ENCODE peak calls at places on chromosomes 11 and 22, in four cellular contexts. A is aorta; Z is CD8-positive, alpha-beta T cell; J is tibial nerve. P is an unnamed sample. For H3K27me3, the result is how much of the 10 kb centered on the place peaks cover.

GRCh38 chr22:29080061-29080975 is 7.5 kb downstream of the KREMEN1 start:
- DNase-seq in J (peak), Z (no peak), A (no peak), P (no peak)

GRCh38 chr11:68397256-68397655 is 63.3 kb upstream of the PPP6R3 start:
- DNase-seq in J (no peak), Z (no peak), A (no peak), P (no peak)

GRCh38 chr11:15199693-15200092 is 85.0 kb downstream of the INSC start:
- DNase-seq in Z (no peak), A (peak), J (no peak), P (no peak)

GRCh38 chr11:14446701-14447169 is 52.9 kb downstream of the COPB1 start:
- DNase-seq in Z (no peak), J (no peak), A (no peak), P (peak)

GRCh38 chr11:46246514-46246913 is 30.9 kb upstream of the CREB3L1 start:
- DNase-seq in Z (no peak), A (no peak), J (no peak), P (no peak)

GRCh38 chr11:125304876-125305275 is 140.3 kb downstream of the PKNOX2 start:
- DNase-seq in Z (no peak), J (no peak), A (no peak), P (no peak)

GRCh38 chr11:20647976-20648565 is 21.3 kb upstream of the NELL1 start:
- DNase-seq in J (peak), Z (peak), A (no peak), P (peak)

GRCh38 chr11:830295-831131 is 2.2 kb upstream of the CD151 start:
- DNase-seq in Z (peak), A (peak), J (no peak), P (no peak)

GRCh38 chr22:37158963-37159290 is 9.2 kb upstream of the IL2RB start:
- DNase-seq in A (no peak), J (no peak), Z (no peak), P (no peak)

GRCh38 chr11:68115285-68115684 is 5.9 kb downstream of the CHKA start:
- DNase-seq in A (no peak), Z (no peak), J (no peak), P (no peak)

GRCh38 chr11:79381036-79381435 is 59.8 kb downstream of the TENM4 start:
- DNase-seq in A (no peak), Z (no peak), J (no peak), P (no peak)

GRCh38 chr11:62336949-62337681 is at the start of gene ASRGL1:
- DNase-seq in J (peak), A (peak), Z (peak), P (no peak)

GRCh38 chr11:68355471-68355870 is 43.1 kb downstream of the LRP5 start:
- DNase-seq in A (no peak), J (no peak), Z (no peak), P (no peak)

GRCh38 chr11:111886844-111887243 is 7.5 kb downstream of the CFAP68 start:
- DNase-seq in Z (no peak), A (no peak), J (no peak), P (no peak)

GRCh38 chr11:116930177-116930576 is 92.8 kb upstream of the APOA1 start:
- DNase-seq in J (no peak), A (no peak), Z (peak), P (no peak)

GRCh38 chr22:50031189-50032091 is 18.9 kb upstream of the IL17REL start:
- DNase-seq in J (no peak), Z (no peak), A (peak), P (no peak)
- H3K27me3 ChIP-seq in J (under half), Z (under half), A (under half), P (under half)

GRCh38 chr11:101477926-101478325 is 105.9 kb downstream of the TRPC6 start:
- DNase-seq in A (no peak), Z (no peak), J (no peak), P (no peak)
- H3K4me3 ChIP-seq in A (no peak), Z (no peak), J (no peak), P (no peak)

DNA sequence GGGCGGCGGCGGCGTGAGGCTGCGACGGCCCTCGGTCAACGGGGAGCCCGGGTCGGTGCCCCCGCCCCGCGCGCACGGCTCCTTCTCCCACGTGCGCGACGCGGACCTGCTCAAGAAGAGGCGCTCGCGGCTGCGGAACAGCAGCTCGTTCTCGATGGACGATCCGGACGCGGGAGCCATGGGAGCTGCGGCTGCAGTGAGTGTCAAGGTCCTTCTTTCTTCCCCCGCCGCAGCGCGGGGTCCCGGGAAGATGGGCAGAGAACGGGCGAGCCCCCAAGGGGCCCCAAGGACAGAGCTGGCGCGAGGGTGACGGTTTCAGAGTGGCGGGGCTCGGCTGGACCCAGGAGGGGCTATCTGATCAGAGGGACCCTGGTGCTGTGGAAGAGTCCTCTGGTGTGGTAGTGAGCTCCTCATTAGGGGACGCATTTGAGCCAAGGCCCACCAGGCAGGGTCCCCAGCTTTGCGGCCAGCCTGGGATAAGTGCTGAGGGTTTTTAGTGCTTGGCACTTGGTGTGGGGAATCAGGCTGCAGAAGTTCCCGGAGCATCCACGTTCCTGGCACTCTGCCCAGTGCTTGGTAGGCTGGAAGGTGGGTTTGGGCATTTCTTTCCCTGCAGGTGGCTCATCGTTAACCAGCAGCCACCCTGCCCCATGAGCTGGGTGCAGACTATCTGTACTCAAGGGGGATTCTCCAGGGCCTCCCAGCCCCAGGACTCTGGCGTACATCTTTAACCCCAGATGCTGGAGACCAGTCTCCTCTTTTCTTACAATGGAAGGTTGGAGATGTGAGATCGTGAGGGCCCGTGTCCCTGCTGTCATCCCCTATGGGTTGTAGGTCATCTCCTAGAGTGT is 9.8 kb downstream of the EHBP1L1 start:
- DNase-seq in Z (no peak), J (no peak), A (no peak), P (no peak)
- H3K27me3 ChIP-seq in Z (under half), J (under half), A (under half), P (under half)

GRCh38 chr11:128716231-128716630 is 22.4 kb downstream of the FLI1 start:
- DNase-seq in A (no peak), Z (no peak), J (no peak), P (no peak)

GRCh38 chr11:128716661-128717210 is 22.9 kb downstream of the FLI1 start:
- DNase-seq in A (no peak), J (no peak), Z (no peak), P (no peak)

GRCh38 chr11:128714121-128714520 is 20.2 kb downstream of the FLI1 start:
- DNase-seq in J (no peak), Z (no peak), A (no peak), P (no peak)

GRCh38 chr11:128714881-128715280 is 21.0 kb downstream of the FLI1 start:
- DNase-seq in A (no peak), Z (no peak), J (no peak), P (peak)

DNA sequence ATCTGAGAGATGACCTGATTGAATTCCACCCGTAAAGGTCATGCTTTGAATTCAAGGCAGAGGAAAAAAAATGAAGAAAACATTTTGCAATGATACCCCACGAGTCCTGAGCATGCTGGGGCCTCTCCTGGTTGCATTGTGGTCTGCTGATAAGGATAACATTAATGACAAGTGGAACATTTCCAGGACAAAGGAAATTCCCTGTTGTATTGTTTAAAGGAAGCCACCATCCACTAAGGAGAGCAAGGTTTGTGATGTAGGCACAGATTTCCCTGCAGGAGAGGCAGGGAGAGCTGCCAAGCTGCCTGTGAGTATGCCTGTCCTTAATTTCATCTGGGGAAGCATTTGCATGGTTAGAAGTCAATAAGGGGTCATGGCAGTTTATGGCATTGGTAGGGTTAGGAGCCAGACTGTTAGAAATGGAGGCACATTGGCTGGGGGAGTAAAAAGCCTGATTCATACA is 21.9 kb downstream of the FLI1 start:
- DNase-seq in A (no peak), Z (no peak), J (no peak), P (no peak)
- H3K4me3 ChIP-seq in A (no peak), Z (no peak), J (no peak), P (no peak)

GRCh38 chr22:27399161-27399560 is 402.4 kb downstream of the MN1 start:
- DNase-seq in Z (no peak), J (no peak), A (no peak), P (no peak)
- H3K27me3 ChIP-seq in Z (under half), J (under half), A (under half), P (under half)

DNA sequence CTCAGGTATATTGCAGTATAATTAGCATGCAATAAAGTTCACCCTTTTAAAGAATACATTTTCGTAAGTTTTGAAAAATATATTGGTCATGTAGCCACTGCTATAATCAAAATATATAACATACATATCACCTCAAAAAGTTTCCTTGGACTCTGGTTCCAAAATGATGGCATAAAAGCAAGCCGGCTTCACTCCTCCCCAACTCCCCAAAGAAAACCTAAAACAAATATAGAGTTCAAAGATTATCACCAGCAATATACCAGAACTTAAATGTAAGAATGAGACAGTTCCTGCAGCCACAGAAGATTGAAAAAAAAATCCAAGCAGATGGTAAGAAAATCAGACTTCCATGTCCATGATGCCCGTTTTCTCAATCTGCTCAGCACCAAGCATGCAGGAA is 104.3 kb downstream of the APIP start:
- DNase-seq in J (no peak), Z (no peak), A (no peak), P (no peak)
- H3K4me3 ChIP-seq in J (no peak), Z (no peak), A (no peak), P (no peak)

GRCh38 chr11:3220521-3221407 is 2.2 kb upstream of the MRGPRG start:
- DNase-seq in A (peak), Z (no peak), J (no peak), P (no peak)

GRCh38 chr11:3217751-3218482 is 696 bp downstream of the MRGPRG start:
- DNase-seq in Z (no peak), J (no peak), A (peak), P (no peak)

GRCh38 chr11:3220101-3220500 is 1.5 kb upstream of the MRGPRG start:
- DNase-seq in J (no peak), A (peak), Z (no peak), P (no peak)

GRCh38 chr11:3219281-3219892 is 774 bp upstream of the MRGPRG start:
- DNase-seq in J (no peak), A (peak), Z (no peak), P (no peak)

DNA sequence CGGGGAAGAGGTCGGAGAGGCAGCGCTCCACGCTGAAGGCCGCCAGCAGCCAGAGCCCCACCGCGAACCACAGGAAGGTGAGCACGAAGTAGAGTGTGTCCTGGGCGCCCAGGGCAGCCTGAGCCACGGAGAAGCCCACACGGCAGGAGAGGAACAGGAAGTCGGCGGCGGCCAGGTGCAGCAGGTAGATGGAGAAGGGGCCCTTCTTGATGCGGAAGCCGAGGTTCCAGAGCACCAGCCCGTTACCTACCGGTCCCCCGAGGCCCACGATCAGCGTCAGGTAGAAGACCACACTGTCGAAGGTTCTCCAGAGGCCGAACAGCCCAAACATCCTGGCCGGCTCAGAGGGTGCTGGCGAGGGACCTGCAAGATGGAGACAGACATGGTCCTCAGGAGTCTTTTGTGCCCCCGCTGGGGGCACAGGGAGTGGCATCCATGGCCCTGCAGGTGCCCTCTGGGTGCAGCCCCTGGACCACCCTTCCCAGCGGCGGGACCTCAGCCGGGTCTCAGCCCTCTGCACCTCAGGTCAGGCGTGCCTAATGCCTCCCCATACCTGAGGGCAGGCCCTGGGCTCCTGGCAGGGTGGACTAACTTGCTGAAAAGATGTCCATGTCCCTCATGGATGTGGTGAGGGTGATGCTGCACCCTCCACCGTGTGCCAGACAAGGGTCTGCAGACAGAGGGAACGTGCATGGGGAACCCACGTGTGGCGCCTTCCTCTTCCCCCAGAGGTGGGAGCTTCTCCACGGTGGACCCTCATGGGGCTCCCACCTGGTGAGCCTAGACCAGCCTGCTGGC is at the start of gene MRGPRG:
- DNase-seq in A (peak), Z (no peak), J (no peak), P (no peak)
- H3K27me3 ChIP-seq in A (under half), Z (under half), J (under half), P (under half)

GRCh38 chr11:110712643-110713468 is 619 bp upstream of the ARHGAP20 start:
- DNase-seq in A (peak), Z (no peak), J (peak), P (no peak)

GRCh38 chr11:110713469-110713776 is 1.2 kb upstream of the ARHGAP20 start:
- DNase-seq in A (peak), J (no peak), Z (no peak), P (no peak)

GRCh38 chr11:110711448-110711775 is 825 bp downstream of the ARHGAP20 start:
- DNase-seq in J (no peak), A (no peak), Z (no peak), P (no peak)

GRCh38 chr11:110710520-110711381 is 1.5 kb downstream of the ARHGAP20 start:
- DNase-seq in A (peak), J (peak), Z (no peak), P (no peak)

DNA sequence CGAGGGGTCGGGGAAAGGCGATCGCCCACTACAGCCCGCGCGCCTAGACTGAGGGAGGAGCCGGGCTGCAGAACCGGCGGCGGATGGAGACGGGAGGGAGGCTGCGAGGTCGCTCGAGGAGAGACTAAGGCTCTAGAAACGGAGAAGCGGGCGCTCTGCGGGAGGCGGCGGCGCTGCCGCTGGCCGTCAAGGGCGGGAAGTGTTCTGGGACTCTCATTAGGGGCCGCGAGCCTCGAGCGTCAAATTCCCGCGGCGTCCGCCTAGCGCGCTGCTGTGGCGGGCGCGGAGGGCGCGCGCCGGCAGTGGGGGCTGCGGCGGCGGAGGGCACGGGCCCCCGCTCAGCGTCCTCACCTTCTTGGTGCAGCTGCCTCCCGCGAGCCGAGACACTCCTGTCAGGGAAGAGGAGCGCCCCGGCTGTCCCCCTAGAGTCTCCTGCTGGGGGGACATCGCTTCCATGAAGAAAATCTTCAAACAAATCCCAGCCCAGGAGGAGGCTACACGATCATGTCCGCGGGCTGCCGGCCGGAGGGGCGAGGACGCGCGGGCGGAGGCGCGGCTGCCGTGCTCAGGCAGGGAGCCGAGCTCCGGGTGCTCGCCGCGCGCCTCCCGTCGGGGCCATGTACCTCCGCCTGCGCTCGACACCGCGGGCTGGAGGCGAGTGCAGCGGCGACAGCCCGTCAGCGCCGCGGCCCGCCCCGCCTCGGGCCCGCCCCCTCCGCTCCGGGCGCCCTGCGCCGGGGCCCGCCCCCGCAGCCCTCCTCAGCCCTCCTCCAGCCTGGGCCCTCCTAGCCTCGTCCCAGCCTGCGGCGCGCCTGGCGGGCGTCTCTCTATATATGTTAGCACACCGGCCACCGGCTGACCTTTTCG is at the start of gene ARHGAP20:
- DNase-seq in Z (peak), A (peak), J (peak), P (no peak)
- H3K4me3 ChIP-seq in Z (peak), A (peak), J (peak), P (peak)

GRCh38 chr11:2867722-2868548 is 17.6 kb downstream of the CDKN1C start:
- DNase-seq in J (no peak), Z (no peak), A (no peak), P (no peak)
- H3K27me3 ChIP-seq in J (under half), Z (under half), A (under half), P (under half)

GRCh38 chr11:44568358-44568705 is 2.9 kb downstream of the CD82 start:
- DNase-seq in Z (no peak), A (peak), J (no peak), P (no peak)

GRCh38 chr11:44565746-44566558 is 489 bp downstream of the CD82 start:
- DNase-seq in A (peak), Z (no peak), J (no peak), P (no peak)

GRCh38 chr11:44566559-44566949 is 1.1 kb downstream of the CD82 start:
- DNase-seq in A (peak), J (no peak), Z (no peak), P (no peak)

GRCh38 chr11:44567876-44568256 is 2.4 kb downstream of the CD82 start:
- DNase-seq in J (no peak), A (no peak), Z (no peak), P (no peak)

GRCh38 chr11:44566952-44567875 is 1.8 kb downstream of the CD82 start:
- DNase-seq in Z (no peak), J (no peak), A (peak), P (no peak)
- H3K4me3 ChIP-seq in Z (peak), J (no peak), A (no peak), P (no peak)

P was measured in BJ.